ENCODE peak calls at places on chromosomes 6 and 20, in eight cellular contexts. One of them, this sample, is unnamed.

GRCh38 chr6:156794546-156794945 is 17.4 kb downstream of the ARID1B start:
- DNase-seq in HepG2: no peak
- DNase-seq in esophagus squamous epithelium: no peak
- DNase-seq in ascending aorta: no peak
- DNase-seq in astrocyte of the spinal cord: no peak
- DNase-seq in CD8-positive, alpha-beta T cell: no peak
- DNase-seq in fibroblast of pulmonary artery: no peak
- DNase-seq in PC-3: no peak
- DNase-seq in this sample: no peak

GRCh38 chr20:53706008-53706481 is 112.4 kb upstream of the ZNF217 start:
- DNase-seq in HepG2: no peak
- DNase-seq in esophagus squamous epithelium: no peak
- DNase-seq in ascending aorta: no peak
- DNase-seq in astrocyte of the spinal cord: peak; percentile 26
- DNase-seq in CD8-positive, alpha-beta T cell: no peak
- DNase-seq in fibroblast of pulmonary artery: peak; percentile 35
- DNase-seq in PC-3: peak; percentile 28
- DNase-seq in this sample: peak; percentile 29

GRCh38 chr20:19212524-19213502 is at the start of gene SLC24A3:
- DNase-seq in HepG2: peak; percentile 23
- DNase-seq in esophagus squamous epithelium: no peak
- DNase-seq in ascending aorta: no peak
- DNase-seq in astrocyte of the spinal cord: peak; percentile 30
- DNase-seq in CD8-positive, alpha-beta T cell: no peak
- DNase-seq in fibroblast of pulmonary artery: peak; percentile 8
- DNase-seq in PC-3: peak; percentile 7
- DNase-seq in this sample: peak; percentile 42

GRCh38 chr6:43608310-43608763 is 20.7 kb downstream of the GTPBP2 start:
- DNase-seq in HepG2: peak; percentile 68
- DNase-seq in esophagus squamous epithelium: no peak
- DNase-seq in ascending aorta: no peak
- DNase-seq in astrocyte of the spinal cord: peak; percentile 84
- DNase-seq in CD8-positive, alpha-beta T cell: peak; percentile 24
- DNase-seq in fibroblast of pulmonary artery: peak; percentile 91
- DNase-seq in PC-3: peak; percentile 86
- DNase-seq in this sample: peak; percentile 77

GRCh38 chr20:59458645-59459044 is 145.7 kb upstream of the PHACTR3 start:
- DNase-seq in HepG2: no peak
- DNase-seq in esophagus squamous epithelium: no peak
- DNase-seq in ascending aorta: no peak
- DNase-seq in astrocyte of the spinal cord: no peak
- DNase-seq in CD8-positive, alpha-beta T cell: no peak
- DNase-seq in fibroblast of pulmonary artery: no peak
- DNase-seq in PC-3: no peak
- DNase-seq in this sample: no peak

GRCh38 chr6:120077489-120077888 is 727.9 kb upstream of the MAN1A1 start:
- DNase-seq in HepG2: no peak
- DNase-seq in esophagus squamous epithelium: no peak
- DNase-seq in ascending aorta: no peak
- DNase-seq in astrocyte of the spinal cord: peak; percentile 1
- DNase-seq in CD8-positive, alpha-beta T cell: no peak
- DNase-seq in fibroblast of pulmonary artery: peak; percentile 1
- DNase-seq in PC-3: peak; percentile 45
- DNase-seq in this sample: peak; percentile 44

GRCh38 chr6:157143171-157143884 is 180.0 kb downstream of the TMEM242 start:
- DNase-seq in HepG2: no peak
- DNase-seq in esophagus squamous epithelium: no peak
- DNase-seq in ascending aorta: no peak
- DNase-seq in astrocyte of the spinal cord: peak; percentile 87
- DNase-seq in CD8-positive, alpha-beta T cell: peak; percentile 27
- DNase-seq in fibroblast of pulmonary artery: peak; percentile 92
- DNase-seq in PC-3: peak; percentile 12
- DNase-seq in this sample: peak; percentile 50

GRCh38 chr20:25309395-25310267 is 61.7 kb downstream of the PYGB start:
- DNase-seq in HepG2: peak; percentile 82
- DNase-seq in esophagus squamous epithelium: no peak
- DNase-seq in ascending aorta: peak; percentile 15
- DNase-seq in astrocyte of the spinal cord: peak; percentile 86
- DNase-seq in CD8-positive, alpha-beta T cell: no peak
- DNase-seq in fibroblast of pulmonary artery: peak; percentile 50
- DNase-seq in PC-3: peak; percentile 88
- DNase-seq in this sample: peak; percentile 86

GRCh38 chr20:16740365-16741072 is 7.6 kb upstream of the OTOR start:
- DNase-seq in HepG2: no peak
- DNase-seq in esophagus squamous epithelium: no peak
- DNase-seq in ascending aorta: no peak
- DNase-seq in astrocyte of the spinal cord: no peak
- DNase-seq in CD8-positive, alpha-beta T cell: no peak
- DNase-seq in fibroblast of pulmonary artery: no peak
- DNase-seq in PC-3: no peak
- DNase-seq in this sample: no peak

GRCh38 chr6:28254340-28254618 is 2.2 kb upstream of the ZKSCAN4 start:
- DNase-seq in HepG2: no peak
- DNase-seq in esophagus squamous epithelium: no peak
- DNase-seq in ascending aorta: no peak
- DNase-seq in astrocyte of the spinal cord: no peak
- DNase-seq in CD8-positive, alpha-beta T cell: no peak
- DNase-seq in fibroblast of pulmonary artery: no peak
- DNase-seq in PC-3: no peak
- DNase-seq in this sample: no peak

GRCh38 chr6:86516087-86516486 is 421.2 kb upstream of the HTR1E start:
- DNase-seq in HepG2: no peak
- DNase-seq in esophagus squamous epithelium: no peak
- DNase-seq in ascending aorta: no peak
- DNase-seq in astrocyte of the spinal cord: no peak
- DNase-seq in CD8-positive, alpha-beta T cell: no peak
- DNase-seq in fibroblast of pulmonary artery: no peak
- DNase-seq in PC-3: no peak
- DNase-seq in this sample: no peak

GRCh38 chr20:18092890-18093289 is 35.2 kb upstream of the OVOL2 start:
- DNase-seq in HepG2: no peak
- DNase-seq in esophagus squamous epithelium: no peak
- DNase-seq in ascending aorta: no peak
- DNase-seq in astrocyte of the spinal cord: no peak
- DNase-seq in CD8-positive, alpha-beta T cell: no peak
- DNase-seq in fibroblast of pulmonary artery: no peak
- DNase-seq in PC-3: no peak
- DNase-seq in this sample: no peak

GRCh38 chr6:116572162-116572561 is 858 bp downstream of the RWDD1 start:
- DNase-seq in HepG2: peak; percentile 50
- DNase-seq in esophagus squamous epithelium: no peak
- DNase-seq in ascending aorta: no peak
- DNase-seq in astrocyte of the spinal cord: peak; percentile 58
- DNase-seq in CD8-positive, alpha-beta T cell: no peak
- DNase-seq in fibroblast of pulmonary artery: peak; percentile 42
- DNase-seq in PC-3: no peak
- DNase-seq in this sample: peak; percentile 42

GRCh38 chr6:116667620-116668019 is 946 bp downstream of the ZUP1 start:
- DNase-seq in HepG2: no peak
- DNase-seq in esophagus squamous epithelium: no peak
- DNase-seq in ascending aorta: no peak
- DNase-seq in astrocyte of the spinal cord: no peak
- DNase-seq in CD8-positive, alpha-beta T cell: no peak
- DNase-seq in fibroblast of pulmonary artery: no peak
- DNase-seq in PC-3: no peak
- DNase-seq in this sample: peak; percentile 11

GRCh38 chr6:111842891-111843290 is 30.4 kb downstream of the FYN start:
- DNase-seq in HepG2: peak; percentile 69
- DNase-seq in esophagus squamous epithelium: no peak
- DNase-seq in ascending aorta: no peak
- DNase-seq in astrocyte of the spinal cord: peak; percentile 57
- DNase-seq in CD8-positive, alpha-beta T cell: no peak
- DNase-seq in fibroblast of pulmonary artery: peak; percentile 37
- DNase-seq in PC-3: no peak
- DNase-seq in this sample: no peak

GRCh38 chr20:34111057-34111711 is 859 bp downstream of the EIF2S2 start:
- DNase-seq in HepG2: no peak
- DNase-seq in esophagus squamous epithelium: no peak
- DNase-seq in ascending aorta: no peak
- DNase-seq in astrocyte of the spinal cord: peak; percentile 52
- DNase-seq in CD8-positive, alpha-beta T cell: no peak
- DNase-seq in fibroblast of pulmonary artery: peak; percentile 88
- DNase-seq in PC-3: peak; percentile 38
- DNase-seq in this sample: peak; percentile 75

GRCh38 chr20:19552144-19552895 is 205.7 kb upstream of the RIN2 start:
- DNase-seq in HepG2: peak; percentile 12
- DNase-seq in esophagus squamous epithelium: no peak
- DNase-seq in ascending aorta: no peak
- DNase-seq in astrocyte of the spinal cord: no peak
- DNase-seq in CD8-positive, alpha-beta T cell: no peak
- DNase-seq in fibroblast of pulmonary artery: peak; percentile 9
- DNase-seq in PC-3: no peak
- DNase-seq in this sample: peak; percentile 30

GRCh38 chr6:87832025-87832825 is 130.2 kb upstream of the AKIRIN2 start:
- DNase-seq in HepG2: no peak
- DNase-seq in esophagus squamous epithelium: no peak
- DNase-seq in ascending aorta: no peak
- DNase-seq in astrocyte of the spinal cord: peak; percentile 56
- DNase-seq in CD8-positive, alpha-beta T cell: no peak
- DNase-seq in fibroblast of pulmonary artery: peak; percentile 29
- DNase-seq in PC-3: peak; percentile 49
- DNase-seq in this sample: peak; percentile 40

GRCh38 chr20:38152175-38153010 is 12.7 kb downstream of the TGM2 start:
- DNase-seq in HepG2: peak; percentile 44
- DNase-seq in esophagus squamous epithelium: peak; percentile 38
- DNase-seq in ascending aorta: peak; percentile 85
- DNase-seq in astrocyte of the spinal cord: peak; percentile 78
- DNase-seq in CD8-positive, alpha-beta T cell: no peak
- DNase-seq in fibroblast of pulmonary artery: peak; percentile 70
- DNase-seq in PC-3: peak; percentile 71
- DNase-seq in this sample: peak; percentile 30

GRCh38 chr6:170139531-170139930 is 151.3 kb downstream of the DLL1 start:
- DNase-seq in HepG2: no peak
- DNase-seq in esophagus squamous epithelium: no peak
- DNase-seq in ascending aorta: no peak
- DNase-seq in astrocyte of the spinal cord: no peak
- DNase-seq in CD8-positive, alpha-beta T cell: no peak
- DNase-seq in fibroblast of pulmonary artery: no peak
- DNase-seq in PC-3: no peak
- DNase-seq in this sample: no peak

GRCh38 chr6:97437087-97437486 is 154.1 kb upstream of the MMS22L start:
- DNase-seq in HepG2: peak; percentile 31
- DNase-seq in esophagus squamous epithelium: no peak
- DNase-seq in ascending aorta: no peak
- DNase-seq in astrocyte of the spinal cord: peak; percentile 22
- DNase-seq in CD8-positive, alpha-beta T cell: no peak
- DNase-seq in fibroblast of pulmonary artery: peak; percentile 47
- DNase-seq in PC-3: peak; percentile 46
- DNase-seq in this sample: peak; percentile 26

GRCh38 chr6:148432405-148433195 is 90.0 kb downstream of the SASH1 start:
- DNase-seq in HepG2: no peak
- DNase-seq in esophagus squamous epithelium: no peak
- DNase-seq in ascending aorta: no peak
- DNase-seq in astrocyte of the spinal cord: no peak
- DNase-seq in CD8-positive, alpha-beta T cell: no peak
- DNase-seq in fibroblast of pulmonary artery: peak; percentile 19
- DNase-seq in PC-3: no peak
- DNase-seq in this sample: no peak
- H3K4me3 ChIP-seq in HepG2: no peak overlapping the region
- H3K4me3 ChIP-seq in esophagus squamous epithelium: no peak overlapping the region
- H3K4me3 ChIP-seq in ascending aorta: no peak overlapping the region
- H3K4me3 ChIP-seq in astrocyte of the spinal cord: no peak overlapping the region
- H3K4me3 ChIP-seq in CD8-positive, alpha-beta T cell: no peak overlapping the region
- H3K4me3 ChIP-seq in fibroblast of pulmonary artery: no peak overlapping the region
- H3K4me3 ChIP-seq in PC-3: no peak overlapping the region
- H3K4me3 ChIP-seq in this sample: no peak overlapping the region

GRCh38 chr20:10971096-10971495 is 297.3 kb upstream of the JAG1 start:
- DNase-seq in HepG2: no peak
- DNase-seq in esophagus squamous epithelium: no peak
- DNase-seq in ascending aorta: no peak
- DNase-seq in astrocyte of the spinal cord: no peak
- DNase-seq in CD8-positive, alpha-beta T cell: no peak
- DNase-seq in fibroblast of pulmonary artery: no peak
- DNase-seq in PC-3: peak; percentile 19
- DNase-seq in this sample: peak; percentile 75
- TF ChIP-seq CTCF in HepG2: no peak
- TF ChIP-seq CTCF in esophagus squamous epithelium: no peak
- TF ChIP-seq CTCF in ascending aorta: no peak
- TF ChIP-seq CTCF in astrocyte of the spinal cord: no peak
- TF ChIP-seq CTCF in CD8-positive, alpha-beta T cell: no peak
- TF ChIP-seq CTCF in fibroblast of pulmonary artery: no peak
- TF ChIP-seq CTCF in PC-3: no peak
- TF ChIP-seq CTCF in this sample: no peak

GRCh38 chr6:148848915-148849314 is 102.1 kb downstream of the UST start:
- DNase-seq in HepG2: no peak
- DNase-seq in esophagus squamous epithelium: no peak
- DNase-seq in ascending aorta: no peak
- DNase-seq in astrocyte of the spinal cord: no peak
- DNase-seq in CD8-positive, alpha-beta T cell: no peak
- DNase-seq in fibroblast of pulmonary artery: no peak
- DNase-seq in PC-3: no peak
- DNase-seq in this sample: no peak

GRCh38 chr6:148850936-148851335 is 104.1 kb downstream of the UST start:
- DNase-seq in HepG2: no peak
- DNase-seq in esophagus squamous epithelium: no peak
- DNase-seq in ascending aorta: no peak
- DNase-seq in astrocyte of the spinal cord: no peak
- DNase-seq in CD8-positive, alpha-beta T cell: no peak
- DNase-seq in fibroblast of pulmonary artery: no peak
- DNase-seq in PC-3: no peak
- DNase-seq in this sample: no peak

GRCh38 chr6:148854086-148854485 is 107.3 kb downstream of the UST start:
- DNase-seq in HepG2: no peak
- DNase-seq in esophagus squamous epithelium: no peak
- DNase-seq in ascending aorta: no peak
- DNase-seq in astrocyte of the spinal cord: no peak
- DNase-seq in CD8-positive, alpha-beta T cell: no peak
- DNase-seq in fibroblast of pulmonary artery: peak; percentile 51
- DNase-seq in PC-3: no peak
- DNase-seq in this sample: peak; percentile 95

GRCh38 chr6:148852688-148853087 is 105.9 kb downstream of the UST start:
- DNase-seq in HepG2: no peak
- DNase-seq in esophagus squamous epithelium: no peak
- DNase-seq in ascending aorta: no peak
- DNase-seq in astrocyte of the spinal cord: no peak
- DNase-seq in CD8-positive, alpha-beta T cell: no peak
- DNase-seq in fibroblast of pulmonary artery: no peak
- DNase-seq in PC-3: no peak
- DNase-seq in this sample: no peak

GRCh38 chr6:148851683-148852556 is 105.1 kb downstream of the UST start:
- DNase-seq in HepG2: no peak
- DNase-seq in esophagus squamous epithelium: no peak
- DNase-seq in ascending aorta: no peak
- DNase-seq in astrocyte of the spinal cord: no peak
- DNase-seq in CD8-positive, alpha-beta T cell: no peak
- DNase-seq in fibroblast of pulmonary artery: no peak
- DNase-seq in PC-3: no peak
- DNase-seq in this sample: no peak
- H3K4me3 ChIP-seq in HepG2: no peak overlapping the region
- H3K4me3 ChIP-seq in esophagus squamous epithelium: no peak overlapping the region
- H3K4me3 ChIP-seq in ascending aorta: no peak overlapping the region
- H3K4me3 ChIP-seq in astrocyte of the spinal cord: no peak overlapping the region
- H3K4me3 ChIP-seq in CD8-positive, alpha-beta T cell: no peak overlapping the region
- H3K4me3 ChIP-seq in fibroblast of pulmonary artery: no peak overlapping the region
- H3K4me3 ChIP-seq in PC-3: no peak overlapping the region
- H3K4me3 ChIP-seq in this sample: no peak overlapping the region

DNA sequence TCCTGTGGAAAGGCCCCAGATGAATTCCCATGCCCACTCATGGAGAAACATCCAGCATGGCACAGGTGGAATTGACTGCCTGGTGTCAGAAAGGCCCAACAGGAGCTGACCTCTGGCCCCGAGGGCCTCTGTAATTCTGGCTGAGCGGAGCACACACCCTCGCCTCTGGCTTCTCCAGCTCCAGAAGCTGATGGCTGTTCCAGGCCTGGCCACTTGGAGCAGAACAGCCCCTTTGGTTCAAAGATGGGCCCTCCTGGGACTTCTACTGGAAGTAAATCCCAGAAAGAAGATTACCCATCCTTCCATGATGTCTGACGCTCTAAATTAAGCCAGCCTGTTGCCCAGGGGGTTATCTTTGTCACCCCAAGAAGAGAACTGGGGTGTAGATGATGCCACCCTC is 275.1 kb upstream of the CDH4 start:
- DNase-seq in HepG2: no peak
- DNase-seq in esophagus squamous epithelium: no peak
- DNase-seq in ascending aorta: no peak
- DNase-seq in astrocyte of the spinal cord: no peak
- DNase-seq in CD8-positive, alpha-beta T cell: no peak
- DNase-seq in fibroblast of pulmonary artery: no peak
- DNase-seq in PC-3: no peak
- DNase-seq in this sample: no peak
- TF ChIP-seq CTCF in HepG2: no peak
- TF ChIP-seq CTCF in esophagus squamous epithelium: no peak
- TF ChIP-seq CTCF in ascending aorta: no peak
- TF ChIP-seq CTCF in astrocyte of the spinal cord: no peak
- TF ChIP-seq CTCF in CD8-positive, alpha-beta T cell: no peak
- TF ChIP-seq CTCF in fibroblast of pulmonary artery: no peak
- TF ChIP-seq CTCF in PC-3: no peak
- TF ChIP-seq CTCF in this sample: no peak